ENCODE peak calls at places on chromosomes 1 and 21, in six cellular contexts. One of them, this sample, is unnamed.

GRCh38 chr1:85460555-85461088 is 4.3 kb downstream of the DDAH1 start:
- DNase-seq in CD8-positive, alpha-beta T cell: no peak
- DNase-seq in ovary: no peak
- DNase-seq in colonic mucosa: peak
- DNase-seq in activated CD4-positive, alpha-beta T cell treated with anti-CD3 and anti-CD28 coated beads, Interleukin-2, amount 50 U/mL, for 24 hours: no peak
- DNase-seq in AG08396: no peak
- DNase-seq in this sample: no peak

GRCh38 chr1:83497563-83497962 is 501.4 kb downstream of the TTLL7 start:
- DNase-seq in CD8-positive, alpha-beta T cell: no peak
- DNase-seq in ovary: no peak
- DNase-seq in colonic mucosa: no peak
- DNase-seq in activated CD4-positive, alpha-beta T cell treated with anti-CD3 and anti-CD28 coated beads, Interleukin-2, amount 50 U/mL, for 24 hours: no peak
- DNase-seq in AG08396: no peak
- DNase-seq in this sample: peak

GRCh38 chr1:220874201-220874655 is 5.0 kb upstream of the HLX start:
- DNase-seq in CD8-positive, alpha-beta T cell: no peak
- DNase-seq in ovary: no peak
- DNase-seq in colonic mucosa: peak
- DNase-seq in activated CD4-positive, alpha-beta T cell treated with anti-CD3 and anti-CD28 coated beads, Interleukin-2, amount 50 U/mL, for 24 hours: no peak
- DNase-seq in AG08396: peak
- DNase-seq in this sample: peak

GRCh38 chr21:38793926-38794713 is 11.6 kb upstream of the ETS2 start:
- DNase-seq in CD8-positive, alpha-beta T cell: no peak
- DNase-seq in ovary: no peak
- DNase-seq in colonic mucosa: no peak
- DNase-seq in activated CD4-positive, alpha-beta T cell treated with anti-CD3 and anti-CD28 coated beads, Interleukin-2, amount 50 U/mL, for 24 hours: no peak
- DNase-seq in AG08396: no peak
- DNase-seq in this sample: no peak

GRCh38 chr21:38504056-38504455 is 5.8 kb upstream of the ERG start:
- DNase-seq in CD8-positive, alpha-beta T cell: no peak
- DNase-seq in ovary: no peak
- DNase-seq in colonic mucosa: no peak
- DNase-seq in activated CD4-positive, alpha-beta T cell treated with anti-CD3 and anti-CD28 coated beads, Interleukin-2, amount 50 U/mL, for 24 hours: no peak
- DNase-seq in AG08396: no peak
- DNase-seq in this sample: no peak

GRCh38 chr1:160780398-160780755 is 15.6 kb upstream of the LY9 start:
- DNase-seq in CD8-positive, alpha-beta T cell: no peak
- DNase-seq in ovary: no peak
- DNase-seq in colonic mucosa: no peak
- DNase-seq in activated CD4-positive, alpha-beta T cell treated with anti-CD3 and anti-CD28 coated beads, Interleukin-2, amount 50 U/mL, for 24 hours: no peak
- DNase-seq in AG08396: no peak
- DNase-seq in this sample: no peak

GRCh38 chr1:177032434-177032833 is 132.1 kb downstream of the ASTN1 start:
- DNase-seq in CD8-positive, alpha-beta T cell: no peak
- DNase-seq in ovary: no peak
- DNase-seq in colonic mucosa: no peak
- DNase-seq in activated CD4-positive, alpha-beta T cell treated with anti-CD3 and anti-CD28 coated beads, Interleukin-2, amount 50 U/mL, for 24 hours: no peak
- DNase-seq in AG08396: no peak
- DNase-seq in this sample: no peak

GRCh38 chr1:30845891-30846290 is 62.7 kb downstream of the SDC3 start:
- DNase-seq in CD8-positive, alpha-beta T cell: no peak
- DNase-seq in ovary: no peak
- DNase-seq in colonic mucosa: no peak
- DNase-seq in activated CD4-positive, alpha-beta T cell treated with anti-CD3 and anti-CD28 coated beads, Interleukin-2, amount 50 U/mL, for 24 hours: no peak
- DNase-seq in AG08396: no peak
- DNase-seq in this sample: no peak

GRCh38 chr1:242401937-242402336 is 122.6 kb downstream of the PLD5 start:
- DNase-seq in CD8-positive, alpha-beta T cell: no peak
- DNase-seq in ovary: no peak
- DNase-seq in colonic mucosa: no peak
- DNase-seq in activated CD4-positive, alpha-beta T cell treated with anti-CD3 and anti-CD28 coated beads, Interleukin-2, amount 50 U/mL, for 24 hours: no peak
- DNase-seq in AG08396: no peak
- DNase-seq in this sample: no peak

GRCh38 chr1:109377698-109378097 is 20.0 kb downstream of the SORT1 start:
- DNase-seq in CD8-positive, alpha-beta T cell: no peak
- DNase-seq in ovary: no peak
- DNase-seq in colonic mucosa: no peak
- DNase-seq in activated CD4-positive, alpha-beta T cell treated with anti-CD3 and anti-CD28 coated beads, Interleukin-2, amount 50 U/mL, for 24 hours: no peak
- DNase-seq in AG08396: no peak
- DNase-seq in this sample: no peak